ENCODE peak calls at places on chromosomes 7 and 10, in five cellular contexts. One of them, this sample, is unnamed. For H3K27me3, the result is how much of the 10 kb centered on the place peaks cover.

GRCh38 chr7:71173955-71174354 is 42.0 kb downstream of the GALNT17 start:
- DNase-seq in A673: no peak
- DNase-seq in adrenal gland: peak
- DNase-seq in fibroblast of lung: no peak
- DNase-seq in heart left ventricle: peak
- DNase-seq in this sample: no peak

GRCh38 chr10:50582061-50582460 is 41.7 kb downstream of the SGMS1 start:
- DNase-seq in A673: no peak
- DNase-seq in adrenal gland: no peak
- DNase-seq in fibroblast of lung: peak
- DNase-seq in heart left ventricle: no peak
- DNase-seq in this sample: no peak

GRCh38 chr10:3782456-3783312 is 2.3 kb downstream of the KLF6 start:
- DNase-seq in A673: peak
- DNase-seq in adrenal gland: peak
- DNase-seq in fibroblast of lung: peak
- DNase-seq in heart left ventricle: peak
- DNase-seq in this sample: peak

GRCh38 chr10:13790196-13790595 is 203.4 kb downstream of the PRPF18 start:
- DNase-seq in A673: no peak
- DNase-seq in adrenal gland: no peak
- DNase-seq in fibroblast of lung: no peak
- DNase-seq in heart left ventricle: no peak
- DNase-seq in this sample: no peak

GRCh38 chr10:32317795-32318194 is 29.2 kb downstream of the EPC1 start:
- DNase-seq in A673: peak
- DNase-seq in adrenal gland: no peak
- DNase-seq in fibroblast of lung: no peak
- DNase-seq in heart left ventricle: no peak
- DNase-seq in this sample: no peak

GRCh38 chr7:148340438-148340837 is 250.1 kb upstream of the C7orf33 start:
- DNase-seq in A673: no peak
- DNase-seq in adrenal gland: no peak
- DNase-seq in fibroblast of lung: no peak
- DNase-seq in heart left ventricle: no peak
- DNase-seq in this sample: no peak

GRCh38 chr10:99531026-99531695 is 1.6 kb upstream of the NKX2-3 start:
- DNase-seq in A673: no peak
- DNase-seq in adrenal gland: no peak
- DNase-seq in fibroblast of lung: no peak
- DNase-seq in heart left ventricle: no peak
- DNase-seq in this sample: peak

GRCh38 chr7:86913709-86914108 is 145.7 kb downstream of the ELAPOR2 start:
- DNase-seq in A673: peak
- DNase-seq in adrenal gland: no peak
- DNase-seq in fibroblast of lung: peak
- DNase-seq in heart left ventricle: no peak
- DNase-seq in this sample: no peak

GRCh38 chr7:20408467-20408826 is 77.7 kb downstream of the ITGB8 start:
- DNase-seq in A673: peak
- DNase-seq in adrenal gland: no peak
- DNase-seq in fibroblast of lung: peak
- DNase-seq in heart left ventricle: peak
- DNase-seq in this sample: no peak

GRCh38 chr7:15686209-15686956 is at the start of gene MEOX2:
- DNase-seq in A673: peak
- DNase-seq in adrenal gland: no peak
- DNase-seq in fibroblast of lung: peak
- DNase-seq in heart left ventricle: peak
- DNase-seq in this sample: peak

GRCh38 chr7:44595934-44596635 is 10.3 kb upstream of the OGDH start:
- DNase-seq in A673: no peak
- DNase-seq in adrenal gland: no peak
- DNase-seq in fibroblast of lung: no peak
- DNase-seq in heart left ventricle: no peak
- DNase-seq in this sample: no peak

GRCh38 chr10:110107887-110108286 is 99.5 kb upstream of the MXI1 start:
- DNase-seq in A673: no peak
- DNase-seq in adrenal gland: no peak
- DNase-seq in fibroblast of lung: no peak
- DNase-seq in heart left ventricle: no peak
- DNase-seq in this sample: peak

GRCh38 chr10:22713853-22714523 is 390 bp downstream of the PIP4K2A start:
- DNase-seq in A673: peak
- DNase-seq in adrenal gland: peak
- DNase-seq in fibroblast of lung: peak
- DNase-seq in heart left ventricle: peak
- DNase-seq in this sample: peak

GRCh38 chr10:105262666-105263065 is 621.6 kb downstream of the SORCS3 start:
- DNase-seq in A673: no peak
- DNase-seq in adrenal gland: no peak
- DNase-seq in fibroblast of lung: peak
- DNase-seq in heart left ventricle: no peak
- DNase-seq in this sample: no peak

GRCh38 chr10:100364735-100365391 is 17.8 kb downstream of the SCD start:
- DNase-seq in A673: peak
- DNase-seq in adrenal gland: peak
- DNase-seq in fibroblast of lung: peak
- DNase-seq in heart left ventricle: peak
- DNase-seq in this sample: peak

GRCh38 chr10:28715757-28716156 is 38.4 kb downstream of the BAMBI start:
- DNase-seq in A673: no peak
- DNase-seq in adrenal gland: no peak
- DNase-seq in fibroblast of lung: no peak
- DNase-seq in heart left ventricle: no peak
- DNase-seq in this sample: no peak

GRCh38 chr10:119981826-119982225 is 89.3 kb downstream of the SEC23IP start:
- DNase-seq in A673: no peak
- DNase-seq in adrenal gland: no peak
- DNase-seq in fibroblast of lung: no peak
- DNase-seq in heart left ventricle: no peak
- DNase-seq in this sample: no peak

GRCh38 chr7:128226132-128226980 is 14.7 kb upstream of the LEP start:
- DNase-seq in A673: no peak
- DNase-seq in adrenal gland: no peak
- DNase-seq in fibroblast of lung: no peak
- DNase-seq in heart left ventricle: no peak
- DNase-seq in this sample: no peak

GRCh38 chr7:50119815-50120637 is 27.0 kb upstream of the ZPBP start:
- DNase-seq in A673: peak
- DNase-seq in adrenal gland: no peak
- DNase-seq in fibroblast of lung: no peak
- DNase-seq in heart left ventricle: no peak
- DNase-seq in this sample: no peak

GRCh38 chr7:88759956-88760515 is 536 bp downstream of the ZNF804B start:
- DNase-seq in A673: no peak
- DNase-seq in adrenal gland: no peak
- DNase-seq in fibroblast of lung: no peak
- DNase-seq in heart left ventricle: peak
- DNase-seq in this sample: no peak

GRCh38 chr7:20350518-20350951 is 19.8 kb downstream of the ITGB8 start:
- DNase-seq in A673: peak
- DNase-seq in adrenal gland: no peak
- DNase-seq in fibroblast of lung: peak
- DNase-seq in heart left ventricle: no peak
- DNase-seq in this sample: no peak

GRCh38 chr7:70104243-70104642 is 506.0 kb downstream of the AUTS2 start:
- DNase-seq in A673: peak
- DNase-seq in adrenal gland: no peak
- DNase-seq in fibroblast of lung: no peak
- DNase-seq in heart left ventricle: no peak
- DNase-seq in this sample: no peak

GRCh38 chr7:130823060-130823459 is 89.1 kb upstream of the KLF14 start:
- DNase-seq in A673: no peak
- DNase-seq in adrenal gland: no peak
- DNase-seq in fibroblast of lung: peak
- DNase-seq in heart left ventricle: no peak
- DNase-seq in this sample: no peak

GRCh38 chr7:65477326-65477725 is 103.7 kb downstream of the ZNF92 start:
- DNase-seq in A673: peak
- DNase-seq in adrenal gland: peak
- DNase-seq in fibroblast of lung: no peak
- DNase-seq in heart left ventricle: no peak
- DNase-seq in this sample: no peak

GRCh38 chr10:72069751-72070501 is 18.4 kb downstream of the SPOCK2 start:
- DNase-seq in A673: peak
- DNase-seq in adrenal gland: no peak
- DNase-seq in fibroblast of lung: no peak
- DNase-seq in heart left ventricle: no peak
- DNase-seq in this sample: no peak

GRCh38 chr7:134827889-134828288 is 48.5 kb downstream of the CALD1 start:
- DNase-seq in A673: no peak
- DNase-seq in adrenal gland: no peak
- DNase-seq in fibroblast of lung: peak
- DNase-seq in heart left ventricle: no peak
- DNase-seq in this sample: no peak

GRCh38 chr7:94375713-94376112 is 19.0 kb upstream of the COL1A2 start:
- DNase-seq in A673: peak
- DNase-seq in adrenal gland: no peak
- DNase-seq in fibroblast of lung: peak
- DNase-seq in heart left ventricle: peak
- DNase-seq in this sample: no peak

GRCh38 chr10:121236621-121237020 is 361.6 kb downstream of the FGFR2 start:
- DNase-seq in A673: no peak
- DNase-seq in adrenal gland: no peak
- DNase-seq in fibroblast of lung: no peak
- DNase-seq in heart left ventricle: no peak
- DNase-seq in this sample: no peak

GRCh38 chr10:11754620-11755019 is 12.4 kb downstream of the ECHDC3 start:
- DNase-seq in A673: no peak
- DNase-seq in adrenal gland: no peak
- DNase-seq in fibroblast of lung: no peak
- DNase-seq in heart left ventricle: no peak
- DNase-seq in this sample: no peak

GRCh38 chr7:133282094-133282493 is 29.2 kb downstream of the EXOC4 start:
- DNase-seq in A673: no peak
- DNase-seq in adrenal gland: no peak
- DNase-seq in fibroblast of lung: no peak
- DNase-seq in heart left ventricle: no peak
- DNase-seq in this sample: no peak

GRCh38 chr7:104156842-104157277 is 51.0 kb downstream of the ORC5 start:
- DNase-seq in A673: peak
- DNase-seq in adrenal gland: no peak
- DNase-seq in fibroblast of lung: peak
- DNase-seq in heart left ventricle: no peak
- DNase-seq in this sample: no peak

GRCh38 chr7:92489634-92490033 is 11.9 kb upstream of the ERVW-1 start:
- DNase-seq in A673: no peak
- DNase-seq in adrenal gland: no peak
- DNase-seq in fibroblast of lung: peak
- DNase-seq in heart left ventricle: no peak
- DNase-seq in this sample: no peak

GRCh38 chr7:73734619-73735525 is 3.7 kb downstream of the ABHD11 start:
- DNase-seq in A673: peak
- DNase-seq in adrenal gland: peak
- DNase-seq in fibroblast of lung: peak
- DNase-seq in heart left ventricle: peak
- DNase-seq in this sample: peak

GRCh38 chr10:127853868-127854768 is 38.6 kb downstream of the CLRN3 start:
- DNase-seq in A673: peak
- DNase-seq in adrenal gland: peak
- DNase-seq in fibroblast of lung: peak
- DNase-seq in heart left ventricle: peak
- DNase-seq in this sample: peak

GRCh38 chr10:118568327-118568848 is 27.1 kb downstream of the PRLHR start:
- DNase-seq in A673: peak
- DNase-seq in adrenal gland: peak
- DNase-seq in fibroblast of lung: peak
- DNase-seq in heart left ventricle: no peak
- DNase-seq in this sample: no peak

GRCh38 chr7:22549051-22549450 is 49.1 kb upstream of the STEAP1B start:
- DNase-seq in A673: no peak
- DNase-seq in adrenal gland: no peak
- DNase-seq in fibroblast of lung: no peak
- DNase-seq in heart left ventricle: no peak
- DNase-seq in this sample: no peak
- H3K27me3 ChIP-seq in A673: half or more
- H3K27me3 ChIP-seq in adrenal gland: under half
- H3K27me3 ChIP-seq in fibroblast of lung: under half
- H3K27me3 ChIP-seq in heart left ventricle: under half
- H3K27me3 ChIP-seq in this sample: under half

DNA sequence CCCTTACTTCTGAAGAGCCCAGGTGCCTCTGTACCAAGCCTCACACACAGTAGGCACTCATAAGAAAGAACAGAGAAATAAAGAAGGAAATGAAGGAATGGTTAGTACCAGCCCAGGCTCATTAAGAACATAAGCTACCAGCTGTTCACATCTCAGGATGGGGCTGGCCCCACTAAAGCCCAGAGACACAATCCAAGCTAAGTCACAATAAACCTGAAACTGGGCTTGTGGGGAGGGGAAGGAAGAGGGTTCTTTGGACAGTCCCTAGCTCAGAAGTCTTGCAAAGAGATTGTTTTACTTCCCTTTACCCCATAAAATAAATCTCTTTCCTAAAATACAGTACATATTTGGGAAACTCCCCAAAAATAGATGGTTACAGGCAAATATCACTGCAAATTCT is 24.3 kb downstream of the FBXW4 start:
- DNase-seq in A673: no peak
- DNase-seq in adrenal gland: no peak
- DNase-seq in fibroblast of lung: no peak
- DNase-seq in heart left ventricle: no peak
- DNase-seq in this sample: no peak
- H3K27ac ChIP-seq in A673: no peak
- H3K27ac ChIP-seq in adrenal gland: no peak
- H3K27ac ChIP-seq in fibroblast of lung: no peak
- H3K27ac ChIP-seq in heart left ventricle: no peak
- H3K27ac ChIP-seq in this sample: no peak

GRCh38 chr7:101702362-101702850 is 73.3 kb upstream of the MYL10 start:
- DNase-seq in A673: peak
- DNase-seq in adrenal gland: no peak
- DNase-seq in fibroblast of lung: no peak
- DNase-seq in heart left ventricle: no peak
- DNase-seq in this sample: no peak
- TF ChIP-seq CTCF in A673: peak
- TF ChIP-seq CTCF in adrenal gland: no peak
- TF ChIP-seq CTCF in fibroblast of lung: no peak
- TF ChIP-seq CTCF in heart left ventricle: no peak
- TF ChIP-seq CTCF in this sample: no peak

GRCh38 chr7:124031406-124031805 is 1.5 kb downstream of the TMEM229A start:
- DNase-seq in A673: no peak
- DNase-seq in adrenal gland: no peak
- DNase-seq in fibroblast of lung: no peak
- DNase-seq in heart left ventricle: no peak
- DNase-seq in this sample: peak
- H3K27me3 ChIP-seq in A673: under half
- H3K27me3 ChIP-seq in adrenal gland: under half
- H3K27me3 ChIP-seq in fibroblast of lung: under half
- H3K27me3 ChIP-seq in heart left ventricle: under half
- H3K27me3 ChIP-seq in this sample: under half

This sample was measured in osteoblast.